ENCODE peak calls at places on chromosome 7, in four cellular contexts. W is HuH-7.5, G is mammary epithelial cell, A is activated gamma-delta T cell treated with Interleukin-2 at 50 U/mL for 16 hours. D is an unnamed sample.

GRCh38 chr7:136911362-136911761 is 42.9 kb downstream of the CHRM2 start:
- DNase-seq in W (no peak), G (peak), A (no peak), D (peak)

GRCh38 chr7:69018200-69018599 is 580.1 kb upstream of the AUTS2 start:
- DNase-seq in W (no peak), G (no peak), A (no peak), D (no peak)

GRCh38 chr7:106126170-106126938 is 14.2 kb upstream of the SYPL1 start:
- DNase-seq in W (no peak), G (peak), A (peak), D (no peak)

GRCh38 chr7:30697716-30698460 is 15.6 kb upstream of the CRHR2 start:
- DNase-seq in W (no peak), G (no peak), A (no peak), D (no peak)

GRCh38 chr7:97004931-97005763 is at the start of gene DLX6:
- DNase-seq in W (peak), G (peak), A (no peak), D (peak)

GRCh38 chr7:95549818-95550529 is 46.3 kb downstream of the PDK4 start:
- DNase-seq in W (peak), G (peak), A (no peak), D (no peak)

GRCh38 chr7:1459930-1460756 is 873 bp upstream of the MICALL2 start:
- DNase-seq in W (peak), G (peak), A (no peak), D (no peak)

GRCh38 chr7:26046878-26047277 is 105.1 kb upstream of the NFE2L3 start:
- DNase-seq in W (no peak), G (no peak), A (no peak), D (no peak)

GRCh38 chr7:8629504-8629903 is 196.1 kb downstream of the NXPH1 start:
- DNase-seq in W (no peak), G (no peak), A (no peak), D (no peak)

GRCh38 chr7:47811632-47812380 is 136.5 kb downstream of the PKD1L1 start:
- DNase-seq in W (no peak), G (no peak), A (no peak), D (no peak)

GRCh38 chr7:100169147-100169850 is 882 bp upstream of the GAL3ST4 start:
- DNase-seq in W (peak), G (no peak), A (no peak), D (no peak)

GRCh38 chr7:122710951-122711350 is 8.2 kb upstream of the RNF148 start:
- DNase-seq in W (no peak), G (no peak), A (no peak), D (no peak)

GRCh38 chr7:150976529-150977381 is 1.4 kb downstream of the KCNH2 start:
- DNase-seq in W (no peak), G (no peak), A (no peak), D (no peak)

GRCh38 chr7:142856565-142857245 is 1.8 kb downstream of the EPHB6 start:
- DNase-seq in W (no peak), G (no peak), A (no peak), D (no peak)

GRCh38 chr7:95794917-95795515 is 22.7 kb downstream of the DYNC1I1 start:
- DNase-seq in W (no peak), G (no peak), A (no peak), D (peak)

GRCh38 chr7:132435016-132435990 is 141.0 kb downstream of the PLXNA4 start:
- DNase-seq in W (no peak), G (no peak), A (no peak), D (no peak)

GRCh38 chr7:26686448-26686981 is 177.9 kb downstream of the SKAP2 start:
- DNase-seq in W (no peak), G (peak), A (no peak), D (peak)

GRCh38 chr7:42605381-42605780 is 306.5 kb downstream of the C7orf25 start:
- DNase-seq in W (no peak), G (peak), A (no peak), D (no peak)

D was measured in Caco-2.